ENCODE peak calls at places on chromosome 3, in five cellular contexts. T is uterus, P is HTR-8/SVneo, W is T-cell, Q is HEK293T. L is an unnamed sample.

GRCh38 chr3:57583544-57583943 is 13.6 kb downstream of the ARF4 start:
- DNase-seq in T (no peak), P (no peak), Q (no peak), W (no peak), L (no peak)

GRCh38 chr3:126546549-126547239 is 12.0 kb downstream of the C3orf22 start:
- DNase-seq in W (no peak), P (no peak), Q (no peak), T (peak; percentile 4), L (no peak)

GRCh38 chr3:110180733-110181132 is 843.4 kb upstream of the DPPA4 start:
- DNase-seq in P (no peak), Q (no peak), W (no peak), T (peak; percentile 18), L (no peak)

GRCh38 chr3:12903881-12904280 is 62.5 kb upstream of the RPL32 start:
- DNase-seq in T (no peak), W (no peak), Q (no peak), P (no peak), L (no peak)

GRCh38 chr3:119175869-119176756 is 2.7 kb downstream of the UPK1B start:
- DNase-seq in Q (no peak), T (no peak), P (no peak), W (no peak), L (no peak)

GRCh38 chr3:160758929-160759577 is 3.0 kb downstream of the PPM1L start:
- DNase-seq in Q (no peak), P (no peak), T (no peak), W (no peak), L (no peak)

GRCh38 chr3:125057186-125057850 is 1.5 kb upstream of the HEG1 start:
- DNase-seq in P (no peak), T (peak; percentile 71), Q (no peak), W (no peak), L (no peak)

GRCh38 chr3:49761661-49762060 is 24.7 kb downstream of the IP6K1 start:
- DNase-seq in T (no peak), P (no peak), Q (no peak), W (no peak), L (no peak)

GRCh38 chr3:185103359-185104127 is 49.3 kb downstream of the C3orf70 start:
- DNase-seq in P (no peak), T (no peak), Q (no peak), W (no peak), L (no peak)

GRCh38 chr3:71187715-71188114 is 395.8 kb downstream of the FOXP1 start:
- DNase-seq in P (no peak), W (no peak), Q (no peak), T (no peak), L (no peak)

L was measured in activated gamma-delta T cell treated with Interleukin-2 at 50 U/mL for 16 hours.